ENCODE peak calls at places on chromosomes 16 and 17, in four cellular contexts. L is SK-N-SH, H is H1, S is WTC11. P is an unnamed sample.

GRCh38 chr17:7261377-7262191 is 694 bp downstream of the CLDN7 start:
- DNase-seq in L (peak; percentile 76), H (no peak), S (peak; percentile 27), P (no peak)

GRCh38 chr17:48492401-48493298 is 38.2 kb downstream of the HOXB1 start:
- DNase-seq in L (peak; percentile 81), H (no peak), S (peak; percentile 69), P (peak; percentile 86)

GRCh38 chr17:8145811-8146210 is 6.4 kb downstream of the PER1 start:
- DNase-seq in L (no peak), H (no peak), S (no peak), P (no peak)

GRCh38 chr17:38897671-38898290 is 27.6 kb upstream of the LASP1NB start:
- DNase-seq in L (no peak), H (no peak), S (no peak), P (no peak)

GRCh38 chr17:38509008-38509771 is 80.9 kb downstream of the ARHGAP23 start:
- DNase-seq in L (peak; percentile 98), H (peak; percentile 93), S (peak; percentile 97), P (peak; percentile 91)

GRCh38 chr16:5069048-5069447 is 2.6 kb upstream of the ALG1 start:
- DNase-seq in L (no peak), H (no peak), S (no peak), P (no peak)

GRCh38 chr16:27330542-27330941 is 16.8 kb downstream of the IL4R start:
- DNase-seq in L (no peak), H (no peak), S (no peak), P (no peak)

GRCh38 chr17:75526555-75527270 is 1.2 kb downstream of the LLGL2 start:
- DNase-seq in L (no peak), H (no peak), S (peak; percentile 49), P (no peak)

GRCh38 chr16:28265822-28266221 is 26.5 kb upstream of the SBK1 start:
- DNase-seq in L (no peak), H (no peak), S (no peak), P (no peak)

GRCh38 chr16:85921026-85921425 is 22.1 kb downstream of the IRF8 start:
- DNase-seq in L (no peak), H (no peak), S (no peak), P (no peak)

GRCh38 chr17:39283896-39284295 is 58.2 kb upstream of the STAC2 start:
- DNase-seq in L (no peak), H (no peak), S (no peak), P (no peak)

GRCh38 chr16:1124795-1125194 is 28.1 kb upstream of the CACNA1H start:
- DNase-seq in L (no peak), H (no peak), S (no peak), P (no peak)

GRCh38 chr17:17613708-17614114 is 22.2 kb upstream of the PEMT start:
- DNase-seq in L (peak; percentile 70), H (no peak), S (peak; percentile 75), P (peak; percentile 47)

GRCh38 chr16:61792194-61792904 is 243.9 kb downstream of the CDH8 start:
- DNase-seq in L (no peak), H (no peak), S (no peak), P (no peak)

GRCh38 chr17:57939797-57940196 is 15.4 kb downstream of the CUEDC1 start:
- DNase-seq in L (no peak), H (no peak), S (no peak), P (peak; percentile 40)

GRCh38 chr16:30359871-30360170 is 4.7 kb upstream of the CD2BP2 start:
- DNase-seq in L (no peak), H (no peak), S (no peak), P (no peak)

GRCh38 chr16:82748026-82748425 is 121.3 kb downstream of the CDH13 start:
- DNase-seq in L (no peak), H (no peak), S (no peak), P (no peak)

GRCh38 chr16:87288753-87289362 is 28.3 kb downstream of the C16orf95 start:
- DNase-seq in L (no peak), H (no peak), S (no peak), P (no peak)
- TF ChIP-seq TEAD4 in L (no peak), H (no peak), S (no peak), P (no peak)

DNA sequence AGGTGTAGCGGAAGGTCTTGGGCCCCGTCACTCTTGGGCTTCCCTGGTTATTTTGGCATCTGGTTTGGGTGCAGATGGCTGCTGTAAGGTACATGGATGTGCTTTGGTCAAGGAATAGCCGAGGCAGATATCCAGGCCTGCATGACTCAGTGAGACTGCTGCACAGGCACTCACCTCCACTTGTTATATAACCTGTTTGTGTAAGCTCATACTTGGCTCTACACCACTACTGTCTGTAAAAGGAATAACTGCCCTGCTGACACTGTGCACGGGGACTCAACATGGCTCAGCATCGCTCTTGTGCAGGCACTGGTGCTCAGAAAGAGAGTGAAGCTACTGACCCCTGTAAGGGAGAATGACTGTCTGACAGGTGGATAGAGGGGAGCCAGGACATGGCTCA is 42.3 kb upstream of the ARL4D start:
- DNase-seq in L (no peak), H (no peak), S (no peak), P (no peak)
- TF ChIP-seq TEAD4 in L (no peak), H (no peak), S (no peak), P (no peak)

GRCh38 chr16:2976201-2976600 is 4.0 kb downstream of the PKMYT1 start:
- DNase-seq in L (no peak), H (no peak), S (no peak), P (no peak)

GRCh38 chr16:2979669-2980226 is 498 bp downstream of the PKMYT1 start:
- DNase-seq in L (peak; percentile 67), H (no peak), S (peak; percentile 63), P (peak; percentile 76)

GRCh38 chr16:2975161-2975795 is 5.0 kb downstream of the PKMYT1 start:
- DNase-seq in L (no peak), H (no peak), S (no peak), P (no peak)

GRCh38 chr16:2976673-2977072 is 3.6 kb downstream of the PKMYT1 start:
- DNase-seq in L (no peak), H (no peak), S (no peak), P (no peak)

DNA sequence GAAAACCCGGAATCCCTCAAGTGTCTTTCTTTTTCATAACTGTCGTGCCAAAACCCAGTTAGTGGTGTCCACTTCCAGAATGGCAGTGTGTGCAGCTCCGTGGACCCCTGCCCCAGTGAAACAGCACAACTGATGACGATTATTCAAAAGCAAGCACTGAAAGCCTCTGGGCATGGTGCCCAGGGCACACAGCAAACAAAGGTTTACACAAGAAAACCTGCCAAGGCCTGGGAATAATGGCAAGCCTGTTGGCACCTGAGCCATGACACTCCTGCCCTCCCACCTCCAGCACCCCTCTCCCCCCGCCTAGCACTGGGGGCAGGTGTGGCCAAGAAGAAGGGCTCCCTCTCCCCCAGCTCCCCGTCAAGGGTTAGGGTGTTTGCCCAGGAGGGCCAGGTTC is 2.8 kb downstream of the PKMYT1 start:
- DNase-seq in L (no peak), H (no peak), S (no peak), P (no peak)
- TF ChIP-seq TEAD4 in L (no peak), H (no peak), S (no peak), P (no peak)

GRCh38 chr17:11488407-11488806 is 109.9 kb upstream of the DNAH9 start:
- DNase-seq in L (no peak), H (no peak), S (no peak), P (no peak)

GRCh38 chr17:11486726-11487310 is 111.5 kb upstream of the DNAH9 start:
- DNase-seq in L (no peak), H (no peak), S (no peak), P (no peak)

GRCh38 chr17:11485336-11485735 is 112.9 kb upstream of the DNAH9 start:
- DNase-seq in L (no peak), H (no peak), S (no peak), P (no peak)

GRCh38 chr17:11487469-11487868 is 110.8 kb upstream of the DNAH9 start:
- DNase-seq in L (no peak), H (no peak), S (no peak), P (no peak)

GRCh38 chr17:11485802-11486421 is 112.4 kb upstream of the DNAH9 start:
- DNase-seq in L (no peak), H (no peak), S (no peak), P (no peak)
- TF ChIP-seq TEAD4 in L (no peak), H (no peak), S (no peak), P (no peak)